ENCODE peak calls at places on chromosomes 2 and 18, in five cellular contexts. One of them, this sample, is unnamed. For H3K36me3, the result is how much of the 10 kb centered on the place peaks cover.

GRCh38 chr2:230416061-230416721 is at the start of gene SP100:
- DNase-seq in tibial nerve: peak
- DNase-seq in WERI-Rb-1: no peak
- DNase-seq in ovary: peak
- DNase-seq in Caco-2: peak
- DNase-seq in this sample: peak

GRCh38 chr2:224927671-224928173 is 114.5 kb downstream of the DOCK10 start:
- DNase-seq in tibial nerve: no peak
- DNase-seq in WERI-Rb-1: no peak
- DNase-seq in ovary: no peak
- DNase-seq in Caco-2: no peak
- DNase-seq in this sample: peak

GRCh38 chr18:55470826-55471225 is 117.2 kb downstream of the TCF4 start:
- DNase-seq in tibial nerve: no peak
- DNase-seq in WERI-Rb-1: no peak
- DNase-seq in ovary: no peak
- DNase-seq in Caco-2: no peak
- DNase-seq in this sample: no peak

GRCh38 chr2:38165698-38166097 is 89.7 kb upstream of the CYP1B1 start:
- DNase-seq in tibial nerve: no peak
- DNase-seq in WERI-Rb-1: no peak
- DNase-seq in ovary: no peak
- DNase-seq in Caco-2: no peak
- DNase-seq in this sample: no peak

GRCh38 chr2:17282245-17282644 is 236.0 kb downstream of the RAD51AP2 start:
- DNase-seq in tibial nerve: no peak
- DNase-seq in WERI-Rb-1: no peak
- DNase-seq in ovary: no peak
- DNase-seq in Caco-2: no peak
- DNase-seq in this sample: no peak

GRCh38 chr2:100260712-100261620 is 61.3 kb downstream of the LONRF2 start:
- DNase-seq in tibial nerve: peak
- DNase-seq in WERI-Rb-1: peak
- DNase-seq in ovary: peak
- DNase-seq in Caco-2: peak
- DNase-seq in this sample: peak

GRCh38 chr2:237092506-237092905 is 6.8 kb downstream of the COPS8 start:
- DNase-seq in tibial nerve: no peak
- DNase-seq in WERI-Rb-1: no peak
- DNase-seq in ovary: no peak
- DNase-seq in Caco-2: no peak
- DNase-seq in this sample: no peak

GRCh38 chr2:60553496-60553991 is at the start of gene BCL11A:
- DNase-seq in tibial nerve: no peak
- DNase-seq in WERI-Rb-1: peak
- DNase-seq in ovary: no peak
- DNase-seq in Caco-2: no peak
- DNase-seq in this sample: peak

GRCh38 chr18:26619350-26619749 is 71.0 kb upstream of the KCTD1 start:
- DNase-seq in tibial nerve: no peak
- DNase-seq in WERI-Rb-1: no peak
- DNase-seq in ovary: no peak
- DNase-seq in Caco-2: no peak
- DNase-seq in this sample: no peak

GRCh38 chr2:37654932-37655331 is 16.5 kb downstream of the CDC42EP3 start:
- DNase-seq in tibial nerve: no peak
- DNase-seq in WERI-Rb-1: no peak
- DNase-seq in ovary: no peak
- DNase-seq in Caco-2: no peak
- DNase-seq in this sample: no peak

GRCh38 chr18:12236934-12237832 is 17.0 kb upstream of the CIDEA start:
- DNase-seq in tibial nerve: peak
- DNase-seq in WERI-Rb-1: peak
- DNase-seq in ovary: peak
- DNase-seq in Caco-2: peak
- DNase-seq in this sample: peak

GRCh38 chr2:83640506-83640905 is 818.6 kb downstream of the SUCLG1 start:
- DNase-seq in tibial nerve: no peak
- DNase-seq in WERI-Rb-1: no peak
- DNase-seq in ovary: no peak
- DNase-seq in Caco-2: no peak
- DNase-seq in this sample: no peak

GRCh38 chr2:174174741-174175140 is 73.6 kb downstream of the OLA1 start:
- DNase-seq in tibial nerve: no peak
- DNase-seq in WERI-Rb-1: no peak
- DNase-seq in ovary: no peak
- DNase-seq in Caco-2: no peak
- DNase-seq in this sample: no peak

GRCh38 chr2:190846746-190847145 is 33.9 kb upstream of the GLS start:
- DNase-seq in tibial nerve: no peak
- DNase-seq in WERI-Rb-1: no peak
- DNase-seq in ovary: no peak
- DNase-seq in Caco-2: no peak
- DNase-seq in this sample: peak

GRCh38 chr18:62683935-62684334 is 31.4 kb upstream of the PHLPP1 start:
- DNase-seq in tibial nerve: no peak
- DNase-seq in WERI-Rb-1: no peak
- DNase-seq in ovary: no peak
- DNase-seq in Caco-2: peak
- DNase-seq in this sample: no peak

GRCh38 chr18:34659579-34660517 is 50.2 kb upstream of the DTNA start:
- DNase-seq in tibial nerve: peak
- DNase-seq in WERI-Rb-1: no peak
- DNase-seq in ovary: peak
- DNase-seq in Caco-2: peak
- DNase-seq in this sample: peak

GRCh38 chr2:60500861-60501260 is 52.6 kb downstream of the BCL11A start:
- DNase-seq in tibial nerve: no peak
- DNase-seq in WERI-Rb-1: no peak
- DNase-seq in ovary: no peak
- DNase-seq in Caco-2: no peak
- DNase-seq in this sample: peak

DNA sequence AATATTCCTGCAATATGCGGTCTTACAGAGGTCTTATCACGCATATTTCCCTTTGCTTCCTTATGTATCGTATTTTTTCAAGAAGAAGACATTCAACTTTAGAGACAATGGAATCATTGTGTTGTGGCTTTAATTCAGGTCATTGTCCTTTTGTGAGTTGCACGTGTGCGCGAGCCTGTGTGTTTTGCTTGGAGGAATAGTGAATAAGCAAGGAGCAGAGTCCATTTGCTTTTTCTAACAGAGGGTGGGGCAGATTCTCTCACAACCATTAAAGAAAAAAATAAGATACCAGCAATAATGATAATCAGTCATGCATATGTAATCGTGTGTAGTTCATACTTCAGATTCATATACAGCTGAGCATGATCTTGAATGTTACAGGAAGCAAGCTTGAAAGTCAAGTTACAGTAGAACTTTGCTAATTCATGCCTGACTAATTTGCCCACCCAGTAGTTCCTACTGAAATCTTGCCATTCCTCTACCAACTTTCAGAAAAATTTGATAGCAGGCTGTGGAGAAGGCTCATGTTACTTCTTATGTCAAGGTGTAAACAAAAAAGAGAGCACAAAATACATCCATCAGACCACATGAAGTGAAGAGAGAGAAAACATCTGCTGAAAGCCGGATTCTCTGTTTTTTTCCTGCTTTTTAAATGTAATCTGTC is 243.7 kb downstream of the NEDD4L start:
- DNase-seq in tibial nerve: no peak
- DNase-seq in WERI-Rb-1: no peak
- DNase-seq in ovary: no peak
- DNase-seq in Caco-2: no peak
- DNase-seq in this sample: no peak
- H3K4me3 ChIP-seq in tibial nerve: no peak
- H3K4me3 ChIP-seq in WERI-Rb-1: no peak
- H3K4me3 ChIP-seq in ovary: no peak
- H3K4me3 ChIP-seq in Caco-2: no peak
- H3K4me3 ChIP-seq in this sample: no peak

GRCh38 chr2:160085662-160086061 is 23.2 kb upstream of the PLA2R1 start:
- DNase-seq in tibial nerve: no peak
- DNase-seq in WERI-Rb-1: no peak
- DNase-seq in ovary: no peak
- DNase-seq in Caco-2: peak
- DNase-seq in this sample: no peak
- TF ChIP-seq CTCF in tibial nerve: no peak
- TF ChIP-seq CTCF in WERI-Rb-1: peak
- TF ChIP-seq CTCF in ovary: no peak
- TF ChIP-seq CTCF in Caco-2: no peak
- TF ChIP-seq CTCF in this sample: no peak

GRCh38 chr2:24837996-24838513 is 44.8 kb downstream of the CENPO start:
- DNase-seq in tibial nerve: no peak
- DNase-seq in WERI-Rb-1: no peak
- DNase-seq in ovary: no peak
- DNase-seq in Caco-2: no peak
- DNase-seq in this sample: no peak
- H3K36me3 ChIP-seq in tibial nerve: under half
- H3K36me3 ChIP-seq in WERI-Rb-1: half or more
- H3K36me3 ChIP-seq in ovary: under half
- H3K36me3 ChIP-seq in Caco-2: under half
- H3K36me3 ChIP-seq in this sample: under half

GRCh38 chr2:177244244-177244771 is 20.2 kb downstream of the NFE2L2 start:
- DNase-seq in tibial nerve: no peak
- DNase-seq in WERI-Rb-1: no peak
- DNase-seq in ovary: no peak
- DNase-seq in Caco-2: no peak
- DNase-seq in this sample: no peak

GRCh38 chr2:177245010-177245422 is 19.5 kb downstream of the NFE2L2 start:
- DNase-seq in tibial nerve: no peak
- DNase-seq in WERI-Rb-1: no peak
- DNase-seq in ovary: no peak
- DNase-seq in Caco-2: no peak
- DNase-seq in this sample: no peak

GRCh38 chr2:177247693-177248262 is 16.7 kb downstream of the NFE2L2 start:
- DNase-seq in tibial nerve: no peak
- DNase-seq in WERI-Rb-1: no peak
- DNase-seq in ovary: no peak
- DNase-seq in Caco-2: no peak
- DNase-seq in this sample: no peak

GRCh38 chr2:177243476-177243875 is 21.1 kb downstream of the NFE2L2 start:
- DNase-seq in tibial nerve: no peak
- DNase-seq in WERI-Rb-1: no peak
- DNase-seq in ovary: no peak
- DNase-seq in Caco-2: no peak
- DNase-seq in this sample: no peak

GRCh38 chr2:177246000-177246399 is 18.5 kb downstream of the NFE2L2 start:
- DNase-seq in tibial nerve: no peak
- DNase-seq in WERI-Rb-1: no peak
- DNase-seq in ovary: no peak
- DNase-seq in Caco-2: no peak
- DNase-seq in this sample: no peak
- H3K4me3 ChIP-seq in tibial nerve: no peak
- H3K4me3 ChIP-seq in WERI-Rb-1: no peak
- H3K4me3 ChIP-seq in ovary: no peak
- H3K4me3 ChIP-seq in Caco-2: no peak
- H3K4me3 ChIP-seq in this sample: no peak